ENCODE peak calls at places on chromosomes 6 and 20, in ten cellular contexts. E is tibial artery, Q is H9, N is heart right ventricle, H is psoas muscle, L is breast epithelium, X is IMR-90, K is ovary, Z is left ventricle myocardium inferior, U is A549. D is an unnamed sample. For H3K9me3, the result is how much of the 10 kb centered on the place peaks cover.

GRCh38 chr6:158377866-158378265 is 65.6 kb downstream of the TULP4 start:
- DNase-seq in Q (no peak), U (no peak), Z (no peak), L (peak), X (peak), N (no peak), H (no peak), E (no peak), K (no peak), D (no peak)

GRCh38 chr6:42532038-42532669 is 31.7 kb upstream of the UBR2 start:
- DNase-seq in X (peak), K (peak), L (no peak), E (no peak), Z (no peak), H (no peak), Q (no peak), N (peak), U (peak), D (no peak)

GRCh38 chr20:9287826-9288225 is 218.9 kb downstream of the PLCB4 start:
- DNase-seq in Q (no peak), X (no peak), L (no peak), K (no peak), U (no peak), Z (no peak), E (no peak), N (no peak), H (no peak), D (no peak)

GRCh38 chr20:48658198-48658476 is 169.7 kb downstream of the PREX1 start:
- DNase-seq in K (no peak), Q (no peak), X (no peak), H (no peak), E (no peak), N (no peak), Z (no peak), L (no peak), U (no peak), D (no peak)

GRCh38 chr6:106272289-106272688 is 53.3 kb downstream of the ATG5 start:
- DNase-seq in K (no peak), X (no peak), H (no peak), N (no peak), Q (no peak), Z (no peak), U (no peak), L (no peak), E (no peak), D (no peak)

GRCh38 chr20:14685179-14685578 is 347.8 kb upstream of the FLRT3 start:
- DNase-seq in Q (no peak), K (no peak), H (no peak), N (no peak), X (no peak), L (no peak), U (no peak), Z (no peak), E (no peak), D (no peak)

GRCh38 chr20:45395114-45395415 is 13.0 kb upstream of the DBNDD2 start:
- DNase-seq in X (no peak), K (no peak), L (no peak), E (no peak), H (no peak), Q (no peak), N (no peak), U (no peak), Z (no peak), D (no peak)

GRCh38 chr6:155224618-155225017 is 39.2 kb upstream of the CLDN20 start:
- DNase-seq in K (no peak), X (no peak), Q (no peak), U (no peak), H (no peak), L (peak), Z (no peak), N (no peak), E (no peak), D (no peak)

GRCh38 chr20:23257106-23257761 is 93.4 kb upstream of the NXT1 start:
- DNase-seq in Z (no peak), H (no peak), U (no peak), L (no peak), K (no peak), E (no peak), Q (no peak), N (no peak), X (peak), D (no peak)

GRCh38 chr20:47785900-47786762 is 850 bp upstream of the SULF2 start:
- DNase-seq in X (peak), U (peak), L (peak), Z (peak), E (peak), Q (peak), K (peak), H (peak), N (peak), D (no peak)

GRCh38 chr6:52352239-52353008 is 9.5 kb upstream of the PAQR8 start:
- DNase-seq in H (no peak), K (no peak), E (no peak), Z (no peak), Q (no peak), L (peak), X (peak), U (peak), N (no peak), D (no peak)

GRCh38 chr6:39184906-39185580 is 44.2 kb downstream of the KCNK5 start:
- DNase-seq in K (no peak), L (no peak), H (no peak), E (no peak), U (no peak), N (no peak), Z (no peak), X (no peak), Q (no peak), D (no peak)

GRCh38 chr6:161379828-161380598 is 106.2 kb upstream of the AGPAT4 start:
- DNase-seq in Q (no peak), N (no peak), E (no peak), Z (no peak), H (no peak), U (no peak), K (no peak), X (peak), L (no peak), D (no peak)

GRCh38 chr6:30213999-30214982 is 1.1 kb upstream of the TRIM26 start:
- DNase-seq in E (peak), N (peak), Q (peak), H (peak), Z (peak), K (peak), X (peak), L (peak), U (peak), D (no peak)

GRCh38 chr20:9815662-9816061 is 23.2 kb downstream of the PAK5 start:
- DNase-seq in L (no peak), Z (no peak), Q (no peak), E (no peak), K (no peak), X (no peak), N (no peak), H (no peak), U (no peak), D (no peak)

GRCh38 chr6:26158581-26159416 is 71.6 kb downstream of the HFE start:
- DNase-seq in E (peak), N (peak), X (peak), K (peak), Z (peak), H (peak), Q (no peak), L (peak), U (no peak), D (no peak)

GRCh38 chr6:10720229-10720959 is 2.5 kb upstream of the TMEM14C start:
- DNase-seq in X (peak), Q (no peak), U (no peak), N (peak), H (peak), Z (peak), E (peak), K (peak), L (no peak), D (no peak)

GRCh38 chr6:20197251-20197650 is 15.0 kb downstream of the MBOAT1 start:
- DNase-seq in K (no peak), H (no peak), X (no peak), N (no peak), L (no peak), Z (no peak), U (no peak), Q (peak), E (no peak), D (peak)

GRCh38 chr20:48817367-48818030 is 10.3 kb downstream of the PREX1 start:
- DNase-seq in Z (no peak), E (no peak), L (no peak), N (no peak), Q (no peak), X (no peak), U (no peak), H (no peak), K (no peak), D (no peak)

GRCh38 chr6:158172001-158172400 is 3.9 kb downstream of the GTF2H5 start:
- DNase-seq in X (no peak), N (no peak), U (no peak), L (no peak), Q (no peak), K (no peak), E (no peak), H (no peak), Z (no peak), D (no peak)

GRCh38 chr6:157469378-157469777 is 88.4 kb downstream of the ZDHHC14 start:
- DNase-seq in N (no peak), K (no peak), E (no peak), H (no peak), U (no peak), X (no peak), L (no peak), Q (peak), Z (no peak), D (no peak)

GRCh38 chr20:3686867-3687321 is 5.1 kb upstream of the ADAM33 start:
- DNase-seq in K (peak), N (peak), Z (peak), H (peak), E (peak), U (no peak), X (peak), Q (no peak), L (peak), D (no peak)

GRCh38 chr6:156777866-156778614 is 862 bp downstream of the ARID1B start:
- DNase-seq in N (peak), H (peak), U (peak), Z (peak), K (peak), Q (peak), E (peak), X (peak), L (peak), D (no peak)

GRCh38 chr20:10970109-10970508 is 296.3 kb upstream of the JAG1 start:
- DNase-seq in Q (no peak), L (no peak), X (peak), Z (no peak), N (no peak), E (no peak), H (no peak), K (no peak), U (no peak), D (no peak)

GRCh38 chr20:23782366-23782983 is 31.7 kb upstream of the CST1 start:
- DNase-seq in Z (no peak), K (no peak), N (peak), H (no peak), U (peak), L (no peak), Q (peak), E (no peak), X (peak), D (no peak)

GRCh38 chr6:113927001-113927400 is 43.9 kb downstream of the HDAC2 start:
- DNase-seq in H (no peak), U (no peak), X (no peak), Q (no peak), Z (no peak), N (no peak), K (no peak), E (no peak), L (no peak), D (no peak)

GRCh38 chr20:34209111-34209510 is 32.1 kb upstream of the ASIP start:
- DNase-seq in U (no peak), Z (no peak), L (no peak), E (no peak), N (no peak), Q (no peak), H (no peak), X (no peak), K (no peak), D (no peak)

GRCh38 chr20:34213213-34213612 is 28.0 kb upstream of the ASIP start:
- DNase-seq in N (no peak), Q (no peak), H (no peak), K (no peak), Z (no peak), L (no peak), E (no peak), X (no peak), U (no peak), D (no peak)

GRCh38 chr20:34215711-34216381 is 25.4 kb upstream of the ASIP start:
- DNase-seq in L (peak), E (peak), H (peak), K (peak), U (peak), N (peak), Z (peak), Q (peak), X (peak), D (peak)

GRCh38 chr20:34210271-34210670 is 31.0 kb upstream of the ASIP start:
- DNase-seq in K (no peak), H (no peak), N (no peak), X (no peak), E (no peak), L (no peak), Q (no peak), U (no peak), Z (no peak), D (no peak)

DNA sequence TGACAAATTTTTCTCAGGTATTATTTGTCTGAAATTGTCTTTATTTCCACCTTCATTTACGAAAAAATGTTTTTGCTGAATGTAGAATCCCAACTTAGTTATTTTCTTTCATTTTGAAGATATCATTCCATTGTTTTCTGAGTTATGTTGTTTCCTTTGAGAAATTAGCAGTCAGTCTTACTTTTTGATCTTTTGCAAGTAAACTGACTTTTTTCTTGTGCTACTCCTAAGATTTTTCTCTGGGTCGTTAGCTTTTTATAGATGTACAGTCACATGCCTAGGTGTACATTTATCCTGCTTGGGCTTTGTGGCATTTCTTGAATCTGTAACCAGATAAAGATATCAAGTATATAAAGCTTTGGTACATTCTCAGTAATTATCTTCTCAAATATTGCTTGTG is 29.6 kb upstream of the ASIP start:
- DNase-seq in Z (no peak), L (no peak), H (no peak), N (no peak), X (no peak), Q (no peak), U (no peak), K (no peak), E (no peak), D (no peak)
- H3K9me3 ChIP-seq in Z (under half), L (under half), H (under half), N (under half), X (under half), Q (under half), U (under half), K (under half), E (under half), D (under half)

DNA sequence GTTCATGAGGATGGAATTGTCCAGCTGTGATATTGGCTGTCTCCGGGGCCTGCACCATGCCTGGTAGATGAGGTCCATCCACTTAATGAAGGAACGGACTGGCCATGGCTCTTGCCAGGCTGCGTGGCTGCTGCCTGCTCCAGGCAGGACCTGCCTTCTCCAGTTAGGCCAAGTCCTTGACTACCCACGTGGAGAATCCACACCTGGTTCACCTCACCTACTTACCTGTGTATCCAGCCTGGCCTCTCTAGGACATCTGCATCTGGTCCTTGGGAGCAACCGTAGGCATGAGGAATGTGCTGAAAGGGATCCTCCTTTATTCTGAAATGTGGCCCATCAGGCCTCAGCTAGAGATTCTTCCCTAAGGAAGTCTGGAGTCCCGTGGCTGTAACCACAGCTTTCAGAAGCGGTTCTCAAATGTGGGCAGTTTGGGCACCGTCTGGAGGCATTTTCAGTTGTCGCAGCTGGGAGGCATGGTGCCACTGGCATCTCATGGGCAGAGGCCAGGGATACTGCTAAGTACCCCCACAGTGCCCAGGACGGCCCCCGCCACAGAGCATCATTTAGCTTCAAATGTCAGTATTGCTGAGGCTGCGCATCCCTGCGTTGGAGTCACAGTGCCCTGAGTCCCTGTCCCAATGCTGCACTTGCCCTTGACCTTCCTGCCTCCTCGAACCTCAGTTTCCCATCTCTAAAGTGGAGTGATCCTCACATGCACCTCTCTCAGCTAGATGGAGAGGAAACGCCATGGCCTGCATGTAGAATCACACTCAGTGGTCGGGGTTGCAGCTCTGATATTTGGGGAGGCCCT is 67.5 kb downstream of the PHACTR3 start:
- DNase-seq in Q (no peak), E (no peak), X (no peak), L (no peak), N (no peak), K (no peak), U (no peak), Z (no peak), H (no peak), D (no peak)
- H3K9me3 ChIP-seq in Q (under half), E (under half), X (under half), L (under half), N (under half), K (under half), U (under half), Z (under half), H (under half), D (under half)

GRCh38 chr20:12354725-12355124 is 437.0 kb downstream of the BTBD3 start:
- DNase-seq in N (no peak), Z (no peak), H (no peak), K (no peak), L (no peak), Q (no peak), X (no peak), U (no peak), E (no peak), D (no peak)
- H3K9me3 ChIP-seq in N (under half), Z (under half), H (under half), K (under half), L (under half), Q (under half), X (under half), U (under half), E (under half), D (under half)

DNA sequence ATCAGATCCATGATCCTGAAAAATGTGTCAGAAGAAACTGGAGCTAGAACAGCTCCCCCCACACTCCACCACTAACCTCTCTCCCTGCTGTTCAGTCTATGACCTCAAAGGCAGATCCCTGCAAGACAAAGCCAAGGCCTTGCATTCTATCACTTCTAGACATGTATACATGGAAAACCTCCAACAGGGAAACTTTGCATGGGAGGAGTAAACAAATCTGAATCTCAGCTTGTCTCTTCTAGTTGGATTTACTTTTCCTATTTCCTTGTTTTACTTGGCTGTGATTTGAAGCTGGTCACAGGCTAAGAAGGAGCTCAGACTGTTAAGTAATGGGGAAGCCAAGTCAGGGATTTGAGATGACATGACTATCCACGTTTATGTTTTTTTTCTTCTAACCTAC is 456.8 kb upstream of the CHD6 start:
- DNase-seq in Z (no peak), N (no peak), U (no peak), K (no peak), E (no peak), L (no peak), H (no peak), Q (no peak), X (no peak), D (no peak)
- H3K9me3 ChIP-seq in Z (under half), N (under half), U (under half), K (under half), E (under half), L (under half), H (under half), Q (under half), X (under half), D (under half)